ENCODE peak calls at places on chromosomes 2 and 18, in five cellular contexts. One of them, this sample, is unnamed.
A peak's percentile ranks its signal among the peaks of the same experiment; 100 is the strongest.

GRCh38 chr2:96642564-96643350 is at the start of gene FER1L5:
- DNase-seq in activated T-helper 1 cell treated with anti-CD3 and anti-CD28 coated beads, Interleukin-12 subunit alpha, Interleukin-12 subunit beta, Interleukin-2, Interleukin-4 antibody, amounts not matched to agents 30 ng/mL and 10 ng/mL and 1 ng/mL, durations not matched to agents 14 hours and 24 hours and 36 hours: no peak
- DNase-seq in left lung: no peak
- DNase-seq in C1 segment of cervical spinal cord: no peak
- DNase-seq in AG09319: no peak
- DNase-seq in this sample: no peak

GRCh38 chr2:118492335-118492734 is 355.1 kb downstream of the EN1 start:
- DNase-seq in activated T-helper 1 cell treated with anti-CD3 and anti-CD28 coated beads, Interleukin-12 subunit alpha, Interleukin-12 subunit beta, Interleukin-2, Interleukin-4 antibody, amounts not matched to agents 30 ng/mL and 10 ng/mL and 1 ng/mL, durations not matched to agents 14 hours and 24 hours and 36 hours: no peak
- DNase-seq in AG09319: peak; percentile 1
- DNase-seq in left lung: no peak
- DNase-seq in C1 segment of cervical spinal cord: no peak
- DNase-seq in this sample: no peak

GRCh38 chr2:42971947-42972736 is 179.8 kb upstream of the HAAO start:
- DNase-seq in left lung: no peak
- DNase-seq in AG09319: no peak
- DNase-seq in C1 segment of cervical spinal cord: no peak
- DNase-seq in activated T-helper 1 cell treated with anti-CD3 and anti-CD28 coated beads, Interleukin-12 subunit alpha, Interleukin-12 subunit beta, Interleukin-2, Interleukin-4 antibody, amounts not matched to agents 30 ng/mL and 10 ng/mL and 1 ng/mL, durations not matched to agents 14 hours and 24 hours and 36 hours: no peak
- DNase-seq in this sample: no peak

GRCh38 chr2:230684222-230685164 is 28.1 kb upstream of the CAB39 start:
- DNase-seq in left lung: no peak
- DNase-seq in C1 segment of cervical spinal cord: no peak
- DNase-seq in activated T-helper 1 cell treated with anti-CD3 and anti-CD28 coated beads, Interleukin-12 subunit alpha, Interleukin-12 subunit beta, Interleukin-2, Interleukin-4 antibody, amounts not matched to agents 30 ng/mL and 10 ng/mL and 1 ng/mL, durations not matched to agents 14 hours and 24 hours and 36 hours: no peak
- DNase-seq in AG09319: no peak
- DNase-seq in this sample: no peak

GRCh38 chr2:109030870-109031480 is 42.0 kb upstream of the EDAR start:
- DNase-seq in C1 segment of cervical spinal cord: no peak
- DNase-seq in activated T-helper 1 cell treated with anti-CD3 and anti-CD28 coated beads, Interleukin-12 subunit alpha, Interleukin-12 subunit beta, Interleukin-2, Interleukin-4 antibody, amounts not matched to agents 30 ng/mL and 10 ng/mL and 1 ng/mL, durations not matched to agents 14 hours and 24 hours and 36 hours: no peak
- DNase-seq in AG09319: no peak
- DNase-seq in left lung: no peak
- DNase-seq in this sample: no peak

GRCh38 chr2:111659361-111660281 is 224.4 kb downstream of the ANAPC1 start:
- DNase-seq in left lung: no peak
- DNase-seq in C1 segment of cervical spinal cord: no peak
- DNase-seq in activated T-helper 1 cell treated with anti-CD3 and anti-CD28 coated beads, Interleukin-12 subunit alpha, Interleukin-12 subunit beta, Interleukin-2, Interleukin-4 antibody, amounts not matched to agents 30 ng/mL and 10 ng/mL and 1 ng/mL, durations not matched to agents 14 hours and 24 hours and 36 hours: no peak
- DNase-seq in AG09319: peak; percentile 62
- DNase-seq in this sample: no peak

GRCh38 chr2:132420776-132421175 is 4.2 kb downstream of the GPR39 start:
- DNase-seq in activated T-helper 1 cell treated with anti-CD3 and anti-CD28 coated beads, Interleukin-12 subunit alpha, Interleukin-12 subunit beta, Interleukin-2, Interleukin-4 antibody, amounts not matched to agents 30 ng/mL and 10 ng/mL and 1 ng/mL, durations not matched to agents 14 hours and 24 hours and 36 hours: no peak
- DNase-seq in C1 segment of cervical spinal cord: no peak
- DNase-seq in left lung: no peak
- DNase-seq in AG09319: no peak
- DNase-seq in this sample: no peak

GRCh38 chr2:150476213-150476740 is 11.2 kb downstream of the RND3 start:
- DNase-seq in AG09319: no peak
- DNase-seq in left lung: no peak
- DNase-seq in C1 segment of cervical spinal cord: no peak
- DNase-seq in activated T-helper 1 cell treated with anti-CD3 and anti-CD28 coated beads, Interleukin-12 subunit alpha, Interleukin-12 subunit beta, Interleukin-2, Interleukin-4 antibody, amounts not matched to agents 30 ng/mL and 10 ng/mL and 1 ng/mL, durations not matched to agents 14 hours and 24 hours and 36 hours: no peak
- DNase-seq in this sample: no peak

GRCh38 chr2:142220901-142221300 is 90.1 kb upstream of the LRP1B start:
- DNase-seq in AG09319: no peak
- DNase-seq in left lung: no peak
- DNase-seq in activated T-helper 1 cell treated with anti-CD3 and anti-CD28 coated beads, Interleukin-12 subunit alpha, Interleukin-12 subunit beta, Interleukin-2, Interleukin-4 antibody, amounts not matched to agents 30 ng/mL and 10 ng/mL and 1 ng/mL, durations not matched to agents 14 hours and 24 hours and 36 hours: no peak
- DNase-seq in C1 segment of cervical spinal cord: no peak
- DNase-seq in this sample: no peak

GRCh38 chr2:209682646-209683045 is 89.0 kb upstream of the UNC80 start:
- DNase-seq in activated T-helper 1 cell treated with anti-CD3 and anti-CD28 coated beads, Interleukin-12 subunit alpha, Interleukin-12 subunit beta, Interleukin-2, Interleukin-4 antibody, amounts not matched to agents 30 ng/mL and 10 ng/mL and 1 ng/mL, durations not matched to agents 14 hours and 24 hours and 36 hours: no peak
- DNase-seq in C1 segment of cervical spinal cord: no peak
- DNase-seq in left lung: no peak
- DNase-seq in AG09319: no peak
- DNase-seq in this sample: no peak

GRCh38 chr2:19114754-19115231 is 243.6 kb downstream of the OSR1 start:
- DNase-seq in C1 segment of cervical spinal cord: no peak
- DNase-seq in left lung: no peak
- DNase-seq in AG09319: no peak
- DNase-seq in activated T-helper 1 cell treated with anti-CD3 and anti-CD28 coated beads, Interleukin-12 subunit alpha, Interleukin-12 subunit beta, Interleukin-2, Interleukin-4 antibody, amounts not matched to agents 30 ng/mL and 10 ng/mL and 1 ng/mL, durations not matched to agents 14 hours and 24 hours and 36 hours: no peak
- DNase-seq in this sample: no peak

GRCh38 chr18:67508146-67508545 is 8.4 kb downstream of the DSEL start:
- DNase-seq in AG09319: no peak
- DNase-seq in activated T-helper 1 cell treated with anti-CD3 and anti-CD28 coated beads, Interleukin-12 subunit alpha, Interleukin-12 subunit beta, Interleukin-2, Interleukin-4 antibody, amounts not matched to agents 30 ng/mL and 10 ng/mL and 1 ng/mL, durations not matched to agents 14 hours and 24 hours and 36 hours: no peak
- DNase-seq in C1 segment of cervical spinal cord: no peak
- DNase-seq in left lung: no peak
- DNase-seq in this sample: no peak

GRCh38 chr18:61034581-61034980 is 298.6 kb upstream of the CDH20 start:
- DNase-seq in activated T-helper 1 cell treated with anti-CD3 and anti-CD28 coated beads, Interleukin-12 subunit alpha, Interleukin-12 subunit beta, Interleukin-2, Interleukin-4 antibody, amounts not matched to agents 30 ng/mL and 10 ng/mL and 1 ng/mL, durations not matched to agents 14 hours and 24 hours and 36 hours: no peak
- DNase-seq in C1 segment of cervical spinal cord: no peak
- DNase-seq in AG09319: no peak
- DNase-seq in left lung: no peak
- DNase-seq in this sample: no peak

GRCh38 chr2:64699712-64700111 is 46.0 kb upstream of the SERTAD2 start:
- DNase-seq in activated T-helper 1 cell treated with anti-CD3 and anti-CD28 coated beads, Interleukin-12 subunit alpha, Interleukin-12 subunit beta, Interleukin-2, Interleukin-4 antibody, amounts not matched to agents 30 ng/mL and 10 ng/mL and 1 ng/mL, durations not matched to agents 14 hours and 24 hours and 36 hours: no peak
- DNase-seq in AG09319: no peak
- DNase-seq in C1 segment of cervical spinal cord: no peak
- DNase-seq in left lung: no peak
- DNase-seq in this sample: no peak

GRCh38 chr18:3916082-3916481 is 466.1 kb downstream of the TGIF1 start:
- DNase-seq in activated T-helper 1 cell treated with anti-CD3 and anti-CD28 coated beads, Interleukin-12 subunit alpha, Interleukin-12 subunit beta, Interleukin-2, Interleukin-4 antibody, amounts not matched to agents 30 ng/mL and 10 ng/mL and 1 ng/mL, durations not matched to agents 14 hours and 24 hours and 36 hours: no peak
- DNase-seq in C1 segment of cervical spinal cord: no peak
- DNase-seq in left lung: no peak
- DNase-seq in AG09319: no peak
- DNase-seq in this sample: no peak